ENCODE peak calls at places on chromosomes 12 and 14, in six cellular contexts. One of them, this sample, is unnamed.

GRCh38 chr12:94207467-94208432 is 59.4 kb downstream of the PLXNC1 start:
- DNase-seq in A549: no peak
- DNase-seq in pancreas: no peak
- DNase-seq in breast epithelium: no peak
- DNase-seq in IMR-90: no peak
- DNase-seq in transverse colon: peak; percentile 41
- DNase-seq in this sample: no peak

GRCh38 chr12:48972213-48973021 is 882 bp upstream of the WNT10B start:
- DNase-seq in A549: no peak
- DNase-seq in IMR-90: peak; percentile 41
- DNase-seq in breast epithelium: no peak
- DNase-seq in transverse colon: no peak
- DNase-seq in pancreas: no peak
- DNase-seq in this sample: no peak

GRCh38 chr12:77537648-77538047 is 293.0 kb upstream of the NAV3 start:
- DNase-seq in breast epithelium: no peak
- DNase-seq in pancreas: no peak
- DNase-seq in A549: no peak
- DNase-seq in transverse colon: no peak
- DNase-seq in IMR-90: no peak
- DNase-seq in this sample: no peak

GRCh38 chr12:68932123-68932700 is 759 bp downstream of the CPM start:
- DNase-seq in A549: no peak
- DNase-seq in transverse colon: peak; percentile 28
- DNase-seq in pancreas: no peak
- DNase-seq in IMR-90: no peak
- DNase-seq in breast epithelium: no peak
- DNase-seq in this sample: no peak

GRCh38 chr14:20343855-20344205 is 395 bp downstream of the PARP2 start:
- DNase-seq in IMR-90: peak; percentile 48
- DNase-seq in A549: no peak
- DNase-seq in pancreas: no peak
- DNase-seq in transverse colon: no peak
- DNase-seq in breast epithelium: no peak
- DNase-seq in this sample: no peak

GRCh38 chr12:108980831-108981618 is 39.8 kb downstream of the SVOP start:
- DNase-seq in transverse colon: no peak
- DNase-seq in pancreas: no peak
- DNase-seq in IMR-90: peak; percentile 32
- DNase-seq in breast epithelium: no peak
- DNase-seq in A549: no peak
- DNase-seq in this sample: no peak

GRCh38 chr12:43277630-43278267 is 274.3 kb downstream of the ADAMTS20 start:
- DNase-seq in IMR-90: peak; percentile 84
- DNase-seq in pancreas: no peak
- DNase-seq in transverse colon: no peak
- DNase-seq in breast epithelium: no peak
- DNase-seq in A549: peak; percentile 81
- DNase-seq in this sample: no peak

GRCh38 chr12:47033081-47033480 is 46.3 kb upstream of the PCED1B start:
- DNase-seq in transverse colon: peak; percentile 20
- DNase-seq in IMR-90: no peak
- DNase-seq in A549: peak; percentile 77
- DNase-seq in pancreas: no peak
- DNase-seq in breast epithelium: no peak
- DNase-seq in this sample: no peak

GRCh38 chr12:124143726-124144125 is 151.2 kb upstream of the RFLNA start:
- DNase-seq in IMR-90: no peak
- DNase-seq in pancreas: no peak
- DNase-seq in transverse colon: no peak
- DNase-seq in breast epithelium: no peak
- DNase-seq in A549: no peak
- DNase-seq in this sample: no peak

GRCh38 chr14:43479751-43480150 is 1027.3 kb downstream of the FSCB start:
- DNase-seq in breast epithelium: no peak
- DNase-seq in IMR-90: no peak
- DNase-seq in transverse colon: no peak
- DNase-seq in pancreas: no peak
- DNase-seq in A549: no peak
- DNase-seq in this sample: no peak

GRCh38 chr14:58708004-58708403 is 70.2 kb downstream of the DACT1 start:
- DNase-seq in pancreas: no peak
- DNase-seq in IMR-90: peak; percentile 34
- DNase-seq in breast epithelium: no peak
- DNase-seq in transverse colon: no peak
- DNase-seq in A549: no peak
- DNase-seq in this sample: no peak

GRCh38 chr12:43551971-43552559 is at the start of gene ADAMTS20:
- DNase-seq in IMR-90: peak; percentile 3
- DNase-seq in breast epithelium: no peak
- DNase-seq in pancreas: no peak
- DNase-seq in transverse colon: no peak
- DNase-seq in A549: no peak
- DNase-seq in this sample: no peak

GRCh38 chr12:51156366-51156765 is 16.6 kb downstream of the TFCP2 start:
- DNase-seq in breast epithelium: no peak
- DNase-seq in transverse colon: no peak
- DNase-seq in A549: no peak
- DNase-seq in pancreas: no peak
- DNase-seq in IMR-90: no peak
- DNase-seq in this sample: no peak

GRCh38 chr14:68782091-68782981 is 10.5 kb downstream of the ZFP36L1 start:
- DNase-seq in breast epithelium: no peak
- DNase-seq in transverse colon: no peak
- DNase-seq in pancreas: no peak
- DNase-seq in IMR-90: no peak
- DNase-seq in A549: no peak
- DNase-seq in this sample: peak; percentile 62

GRCh38 chr12:5222011-5222461 is 178.4 kb downstream of the KCNA5 start:
- DNase-seq in pancreas: no peak
- DNase-seq in A549: no peak
- DNase-seq in breast epithelium: no peak
- DNase-seq in transverse colon: no peak
- DNase-seq in IMR-90: no peak
- DNase-seq in this sample: no peak

GRCh38 chr12:49043856-49044258 is 16.7 kb downstream of the KMT2D start:
- DNase-seq in breast epithelium: no peak
- DNase-seq in transverse colon: peak; percentile 66
- DNase-seq in pancreas: no peak
- DNase-seq in IMR-90: peak; percentile 40
- DNase-seq in A549: peak; percentile 74
- DNase-seq in this sample: no peak

GRCh38 chr12:108712164-108712924 is 19.0 kb downstream of the CORO1C start:
- DNase-seq in A549: no peak
- DNase-seq in IMR-90: no peak
- DNase-seq in transverse colon: no peak
- DNase-seq in breast epithelium: no peak
- DNase-seq in pancreas: no peak
- DNase-seq in this sample: no peak

GRCh38 chr12:108337235-108338223 is 1.6 kb downstream of the CMKLR1 start:
- DNase-seq in IMR-90: peak; percentile 8
- DNase-seq in transverse colon: no peak
- DNase-seq in pancreas: no peak
- DNase-seq in breast epithelium: no peak
- DNase-seq in A549: peak; percentile 39
- DNase-seq in this sample: no peak

GRCh38 chr12:53860426-53861223 is 78.0 kb upstream of the HOXC13 start:
- DNase-seq in A549: no peak
- DNase-seq in pancreas: no peak
- DNase-seq in IMR-90: no peak
- DNase-seq in breast epithelium: no peak
- DNase-seq in transverse colon: no peak
- DNase-seq in this sample: peak; percentile 14

GRCh38 chr12:79375050-79375449 is 315.7 kb downstream of the PAWR start:
- DNase-seq in breast epithelium: no peak
- DNase-seq in IMR-90: no peak
- DNase-seq in A549: no peak
- DNase-seq in transverse colon: no peak
- DNase-seq in pancreas: no peak
- DNase-seq in this sample: no peak

GRCh38 chr12:8603858-8604257 is 8.8 kb downstream of the AICDA start:
- DNase-seq in breast epithelium: no peak
- DNase-seq in pancreas: no peak
- DNase-seq in A549: peak; percentile 21
- DNase-seq in transverse colon: no peak
- DNase-seq in IMR-90: no peak
- DNase-seq in this sample: no peak

GRCh38 chr14:94867931-94868597 is 98.2 kb upstream of the GSC start:
- DNase-seq in IMR-90: no peak
- DNase-seq in breast epithelium: no peak
- DNase-seq in pancreas: no peak
- DNase-seq in transverse colon: no peak
- DNase-seq in A549: no peak
- DNase-seq in this sample: no peak

DNA sequence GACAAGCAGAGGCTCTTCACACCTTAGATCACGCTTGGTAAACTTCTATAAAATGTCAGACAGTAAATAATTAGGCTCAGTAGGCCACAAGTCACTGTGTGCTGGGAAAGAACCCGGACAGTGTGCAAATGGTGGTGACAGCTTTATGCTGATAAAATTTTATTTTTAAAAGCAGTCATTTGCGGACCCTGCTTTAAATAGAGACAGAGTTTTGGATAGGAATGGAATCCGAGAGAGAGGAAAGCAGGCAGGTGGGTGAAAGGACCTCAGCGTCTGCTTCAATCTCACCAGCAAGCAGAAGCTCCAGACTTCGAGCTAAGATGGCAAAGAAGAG is 21.4 kb downstream of the ANKLE2 start:
- DNase-seq in IMR-90: no peak
- DNase-seq in transverse colon: no peak
- DNase-seq in pancreas: no peak
- DNase-seq in A549: no peak
- DNase-seq in breast epithelium: no peak
- DNase-seq in this sample: no peak
- H3K27ac ChIP-seq in IMR-90: no peak overlapping the region
- H3K27ac ChIP-seq in transverse colon: no peak overlapping the region
- H3K27ac ChIP-seq in pancreas: no peak overlapping the region
- H3K27ac ChIP-seq in A549: no peak overlapping the region
- H3K27ac ChIP-seq in breast epithelium: no peak overlapping the region
- H3K27ac ChIP-seq in this sample: no peak overlapping the region

GRCh38 chr12:10393291-10393690 is 3.5 kb upstream of the KLRK1 start:
- DNase-seq in pancreas: no peak
- DNase-seq in transverse colon: no peak
- DNase-seq in A549: no peak
- DNase-seq in breast epithelium: no peak
- DNase-seq in IMR-90: no peak
- DNase-seq in this sample: no peak

GRCh38 chr12:10395390-10395998 is 5.7 kb upstream of the KLRK1 start:
- DNase-seq in breast epithelium: no peak
- DNase-seq in IMR-90: peak; percentile 71
- DNase-seq in pancreas: no peak
- DNase-seq in transverse colon: peak; percentile 40
- DNase-seq in A549: peak; percentile 91
- DNase-seq in this sample: no peak

GRCh38 chr12:10400829-10401228 is 8.7 kb downstream of the KLRC4 start:
- DNase-seq in IMR-90: peak; percentile 1
- DNase-seq in A549: no peak
- DNase-seq in transverse colon: no peak
- DNase-seq in pancreas: no peak
- DNase-seq in breast epithelium: no peak
- DNase-seq in this sample: no peak

GRCh38 chr12:10398168-10398567 is 8.3 kb upstream of the KLRK1 start:
- DNase-seq in IMR-90: no peak
- DNase-seq in pancreas: no peak
- DNase-seq in transverse colon: no peak
- DNase-seq in breast epithelium: no peak
- DNase-seq in A549: no peak
- DNase-seq in this sample: no peak

DNA sequence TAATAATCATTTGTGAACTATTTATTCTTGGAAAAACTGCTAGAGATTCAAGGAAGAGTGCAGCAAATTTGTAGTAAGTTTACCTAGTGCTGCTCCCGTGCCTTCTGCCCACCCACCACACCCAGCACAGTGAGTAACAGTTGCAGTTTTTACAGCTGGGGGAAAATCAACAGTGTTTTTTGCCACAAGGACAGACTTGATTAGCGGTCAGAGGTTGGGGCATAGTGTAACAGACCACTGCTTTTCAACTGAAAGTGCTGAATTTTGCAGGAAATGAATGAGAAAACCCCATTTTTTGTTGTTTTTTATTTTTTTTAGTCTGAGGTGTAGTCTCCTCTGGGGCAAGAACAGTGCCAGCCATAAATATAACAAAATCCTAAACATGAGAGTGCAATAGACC is 7.5 kb upstream of the KLRK1 start:
- DNase-seq in IMR-90: no peak
- DNase-seq in breast epithelium: no peak
- DNase-seq in transverse colon: no peak
- DNase-seq in pancreas: no peak
- DNase-seq in A549: no peak
- DNase-seq in this sample: no peak
- H3K4me1 ChIP-seq in IMR-90: no peaks in the 10 kb centered on the region
- H3K4me1 ChIP-seq in breast epithelium: no peaks in the 10 kb centered on the region
- H3K4me1 ChIP-seq in transverse colon: peaks cover 9% of the 10 kb centered on the region
- H3K4me1 ChIP-seq in pancreas: no peaks in the 10 kb centered on the region
- H3K4me1 ChIP-seq in A549: peaks cover 22% of the 10 kb centered on the region
- H3K4me1 ChIP-seq in this sample: peaks cover 12% of the 10 kb centered on the region

DNA sequence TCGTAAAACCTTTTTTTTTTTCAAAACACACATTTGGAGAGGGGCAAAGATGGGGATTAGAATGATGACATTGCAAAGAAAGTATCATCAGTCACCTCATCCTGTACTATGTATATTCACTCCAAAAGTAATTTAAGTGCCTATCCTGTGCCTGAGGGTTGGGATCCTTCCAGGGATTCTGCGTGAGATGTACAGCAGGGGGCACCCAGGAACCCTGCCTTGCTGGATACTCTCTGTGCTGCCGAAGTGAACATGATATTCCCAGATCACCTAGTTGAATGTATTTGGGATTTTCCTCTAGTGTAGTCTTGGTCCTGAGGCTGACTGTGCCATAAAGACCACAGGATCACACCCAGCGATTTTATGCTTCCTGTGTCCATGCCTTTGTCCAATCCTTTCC is 372.7 kb downstream of the IPO8 start:
- DNase-seq in A549: no peak
- DNase-seq in transverse colon: no peak
- DNase-seq in breast epithelium: no peak
- DNase-seq in IMR-90: no peak
- DNase-seq in pancreas: no peak
- DNase-seq in this sample: no peak
- TF ChIP-seq CTCF in A549: no peak
- TF ChIP-seq CTCF in transverse colon: no peak
- TF ChIP-seq CTCF in breast epithelium: no peak
- TF ChIP-seq CTCF in IMR-90: no peak
- TF ChIP-seq CTCF in pancreas: no peak
- TF ChIP-seq CTCF in this sample: no peak

DNA sequence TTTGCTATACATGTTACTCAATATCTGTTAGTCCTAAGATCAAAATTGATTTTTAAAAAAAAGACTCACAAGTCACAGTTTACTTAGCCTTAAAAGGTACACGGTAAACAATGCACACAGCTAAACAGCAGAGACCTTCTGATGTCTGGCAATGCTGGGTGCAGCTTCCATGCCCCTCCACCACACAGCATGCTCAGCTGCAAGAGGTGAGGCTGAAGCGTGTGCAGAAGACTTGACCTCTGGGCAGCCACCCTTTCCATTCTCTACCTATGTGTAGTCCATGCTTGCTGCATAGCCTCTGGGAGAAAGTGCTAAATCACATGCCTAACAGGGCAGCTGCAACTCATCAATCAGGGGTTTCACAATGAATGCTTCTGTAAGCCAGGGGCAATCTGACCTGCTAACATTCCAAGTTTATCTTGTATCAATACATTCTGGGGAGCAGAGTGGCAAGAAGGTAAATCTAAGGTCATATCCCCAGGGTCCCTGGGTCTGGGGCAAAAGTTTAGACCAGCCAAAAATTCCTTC is 44.5 kb upstream of the AMN1 start:
- DNase-seq in IMR-90: no peak
- DNase-seq in breast epithelium: no peak
- DNase-seq in transverse colon: no peak
- DNase-seq in pancreas: no peak
- DNase-seq in A549: peak; percentile 64
- DNase-seq in this sample: no peak
- H3K27ac ChIP-seq in IMR-90: no peak overlapping the region
- H3K27ac ChIP-seq in breast epithelium: peak overlapping the region; percentile 56
- H3K27ac ChIP-seq in transverse colon: no peak overlapping the region
- H3K27ac ChIP-seq in pancreas: no peak overlapping the region
- H3K27ac ChIP-seq in A549: peak overlapping the region; percentile 37
- H3K27ac ChIP-seq in this sample: no peak overlapping the region

This sample was measured in esophagus muscularis mucosa.